ENCODE peak calls at places on chromosomes 12 and 14, in six cellular contexts. One of them, this sample, is unnamed.

GRCh38 chr14:63853831-63854293 is 1.1 kb downstream of the SYNE2 start:
- DNase-seq in fibroblast of pulmonary artery: peak
- DNase-seq in uterus: peak
- DNase-seq in AG09309: no peak
- DNase-seq in body of pancreas: peak
- DNase-seq in SK-N-SH: peak
- DNase-seq in this sample: peak

GRCh38 chr12:71303199-71303598 is 136.4 kb upstream of the LGR5 start:
- DNase-seq in fibroblast of pulmonary artery: no peak
- DNase-seq in uterus: no peak
- DNase-seq in AG09309: no peak
- DNase-seq in body of pancreas: no peak
- DNase-seq in SK-N-SH: no peak
- DNase-seq in this sample: no peak

GRCh38 chr14:63964063-63964462 is 111.3 kb downstream of the SYNE2 start:
- DNase-seq in fibroblast of pulmonary artery: no peak
- DNase-seq in uterus: no peak
- DNase-seq in AG09309: no peak
- DNase-seq in body of pancreas: no peak
- DNase-seq in SK-N-SH: no peak
- DNase-seq in this sample: no peak

GRCh38 chr12:54658306-54659264 is 10.4 kb upstream of the DCD start:
- DNase-seq in fibroblast of pulmonary artery: peak
- DNase-seq in uterus: no peak
- DNase-seq in AG09309: no peak
- DNase-seq in body of pancreas: peak
- DNase-seq in SK-N-SH: peak
- DNase-seq in this sample: no peak

GRCh38 chr12:92085483-92086040 is 60.1 kb downstream of the BTG1 start:
- DNase-seq in fibroblast of pulmonary artery: no peak
- DNase-seq in uterus: no peak
- DNase-seq in AG09309: no peak
- DNase-seq in body of pancreas: no peak
- DNase-seq in SK-N-SH: no peak
- DNase-seq in this sample: no peak

GRCh38 chr14:35046048-35046750 is at the start of gene FAM177A1:
- DNase-seq in fibroblast of pulmonary artery: peak
- DNase-seq in uterus: peak
- DNase-seq in AG09309: peak
- DNase-seq in body of pancreas: peak
- DNase-seq in SK-N-SH: peak
- DNase-seq in this sample: peak

GRCh38 chr12:108313609-108314331 is 25.3 kb downstream of the CMKLR1 start:
- DNase-seq in fibroblast of pulmonary artery: no peak
- DNase-seq in uterus: no peak
- DNase-seq in AG09309: no peak
- DNase-seq in body of pancreas: no peak
- DNase-seq in SK-N-SH: peak
- DNase-seq in this sample: no peak

GRCh38 chr14:58639842-58640484 is 2.2 kb downstream of the DACT1 start:
- DNase-seq in fibroblast of pulmonary artery: peak
- DNase-seq in uterus: no peak
- DNase-seq in AG09309: peak
- DNase-seq in body of pancreas: no peak
- DNase-seq in SK-N-SH: peak
- DNase-seq in this sample: no peak

GRCh38 chr14:55845963-55846851 is 266.2 kb downstream of the KTN1 start:
- DNase-seq in fibroblast of pulmonary artery: no peak
- DNase-seq in uterus: no peak
- DNase-seq in AG09309: no peak
- DNase-seq in body of pancreas: no peak
- DNase-seq in SK-N-SH: no peak
- DNase-seq in this sample: no peak

GRCh38 chr14:52354257-52354656 is 40.1 kb downstream of the PTGER2 start:
- DNase-seq in fibroblast of pulmonary artery: peak
- DNase-seq in uterus: no peak
- DNase-seq in AG09309: no peak
- DNase-seq in body of pancreas: no peak
- DNase-seq in SK-N-SH: no peak
- DNase-seq in this sample: no peak

GRCh38 chr14:106809615-106810014 is 1283.2 kb downstream of the TMEM121 start:
- DNase-seq in fibroblast of pulmonary artery: no peak
- DNase-seq in uterus: no peak
- DNase-seq in AG09309: no peak
- DNase-seq in body of pancreas: no peak
- DNase-seq in SK-N-SH: no peak
- DNase-seq in this sample: no peak

GRCh38 chr12:110744697-110745264 is 2.1 kb upstream of the PPP1CC start:
- DNase-seq in fibroblast of pulmonary artery: no peak
- DNase-seq in uterus: no peak
- DNase-seq in AG09309: no peak
- DNase-seq in body of pancreas: no peak
- DNase-seq in SK-N-SH: peak
- DNase-seq in this sample: no peak

GRCh38 chr12:110744176-110744575 is 1.5 kb upstream of the PPP1CC start:
- DNase-seq in fibroblast of pulmonary artery: peak
- DNase-seq in uterus: no peak
- DNase-seq in AG09309: no peak
- DNase-seq in body of pancreas: peak
- DNase-seq in SK-N-SH: no peak
- DNase-seq in this sample: no peak

GRCh38 chr12:110745632-110746284 is 3.1 kb upstream of the PPP1CC start:
- DNase-seq in fibroblast of pulmonary artery: peak
- DNase-seq in uterus: no peak
- DNase-seq in AG09309: no peak
- DNase-seq in body of pancreas: no peak
- DNase-seq in SK-N-SH: no peak
- DNase-seq in this sample: no peak

GRCh38 chr12:110743571-110744093 is 941 bp upstream of the PPP1CC start:
- DNase-seq in fibroblast of pulmonary artery: peak
- DNase-seq in uterus: peak
- DNase-seq in AG09309: no peak
- DNase-seq in body of pancreas: peak
- DNase-seq in SK-N-SH: peak
- DNase-seq in this sample: peak

GRCh38 chr12:110746550-110746949 is 3.9 kb upstream of the PPP1CC start:
- DNase-seq in fibroblast of pulmonary artery: no peak
- DNase-seq in uterus: no peak
- DNase-seq in AG09309: no peak
- DNase-seq in body of pancreas: no peak
- DNase-seq in SK-N-SH: no peak
- DNase-seq in this sample: no peak
- H3K4me3 ChIP-seq in fibroblast of pulmonary artery: no peak
- H3K4me3 ChIP-seq in uterus: no peak
- H3K4me3 ChIP-seq in AG09309: no peak
- H3K4me3 ChIP-seq in body of pancreas: no peak
- H3K4me3 ChIP-seq in SK-N-SH: no peak
- H3K4me3 ChIP-seq in this sample: no peak

GRCh38 chr12:53061404-53062010 is 11.6 kb downstream of the TNS2 start:
- DNase-seq in fibroblast of pulmonary artery: no peak
- DNase-seq in uterus: peak
- DNase-seq in AG09309: no peak
- DNase-seq in body of pancreas: peak
- DNase-seq in SK-N-SH: no peak
- DNase-seq in this sample: peak

GRCh38 chr12:53060721-53061276 is 10.9 kb downstream of the TNS2 start:
- DNase-seq in fibroblast of pulmonary artery: no peak
- DNase-seq in uterus: no peak
- DNase-seq in AG09309: no peak
- DNase-seq in body of pancreas: peak
- DNase-seq in SK-N-SH: no peak
- DNase-seq in this sample: no peak

GRCh38 chr12:53063708-53064612 is 14.1 kb downstream of the TNS2 start:
- DNase-seq in fibroblast of pulmonary artery: peak
- DNase-seq in uterus: peak
- DNase-seq in AG09309: peak
- DNase-seq in body of pancreas: peak
- DNase-seq in SK-N-SH: no peak
- DNase-seq in this sample: no peak

GRCh38 chr12:53062977-53063707 is 13.3 kb downstream of the TNS2 start:
- DNase-seq in fibroblast of pulmonary artery: no peak
- DNase-seq in uterus: peak
- DNase-seq in AG09309: no peak
- DNase-seq in body of pancreas: peak
- DNase-seq in SK-N-SH: peak
- DNase-seq in this sample: no peak

GRCh38 chr12:53062011-53062961 is 12.4 kb downstream of the TNS2 start:
- DNase-seq in fibroblast of pulmonary artery: no peak
- DNase-seq in uterus: peak
- DNase-seq in AG09309: no peak
- DNase-seq in body of pancreas: peak
- DNase-seq in SK-N-SH: no peak
- DNase-seq in this sample: no peak
- TF ChIP-seq CTCF in fibroblast of pulmonary artery: no peak
- TF ChIP-seq CTCF in uterus: no peak
- TF ChIP-seq CTCF in AG09309: no peak
- TF ChIP-seq CTCF in body of pancreas: no peak
- TF ChIP-seq CTCF in SK-N-SH: no peak
- TF ChIP-seq CTCF in this sample: no peak

DNA sequence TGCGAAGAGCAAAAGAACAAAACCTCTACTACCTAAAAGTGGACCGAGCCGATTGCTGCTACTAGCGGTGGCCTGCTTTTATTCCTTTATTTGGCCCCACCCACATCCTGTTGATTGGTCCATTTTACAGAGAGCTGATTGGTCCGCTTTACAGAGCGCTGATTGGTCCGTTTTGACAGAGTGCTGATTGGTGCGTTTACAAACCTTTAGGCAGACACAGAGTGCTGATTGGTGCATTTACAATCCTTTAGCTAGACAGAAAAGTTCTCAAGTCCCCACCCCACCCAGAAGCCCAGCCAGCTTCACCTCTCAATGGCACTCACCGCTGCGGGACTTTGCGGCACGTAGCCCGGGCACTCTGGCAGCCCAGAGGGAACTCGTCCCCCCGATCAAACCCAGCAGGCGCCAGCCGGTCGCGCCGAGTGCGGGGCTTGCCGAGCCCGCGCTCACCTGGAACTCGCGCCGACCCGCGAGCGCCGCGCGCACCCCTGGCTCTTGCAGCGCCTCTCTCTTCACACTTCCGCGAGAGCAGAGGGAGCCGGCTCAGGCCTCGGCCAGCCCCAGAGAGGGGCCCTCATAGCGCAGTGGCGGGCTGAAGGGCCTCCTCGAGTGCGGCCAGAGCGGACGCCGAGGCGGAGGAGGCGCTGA is 8.7 kb upstream of the FGD4 start:
- DNase-seq in fibroblast of pulmonary artery: peak
- DNase-seq in uterus: no peak
- DNase-seq in AG09309: no peak
- DNase-seq in body of pancreas: peak
- DNase-seq in SK-N-SH: peak
- DNase-seq in this sample: no peak
- H3K4me3 ChIP-seq in fibroblast of pulmonary artery: peak
- H3K4me3 ChIP-seq in uterus: no peak
- H3K4me3 ChIP-seq in AG09309: peak
- H3K4me3 ChIP-seq in body of pancreas: peak
- H3K4me3 ChIP-seq in SK-N-SH: no peak
- H3K4me3 ChIP-seq in this sample: peak

GRCh38 chr12:69583203-69583602 is 2.1 kb upstream of the CCT2 start:
- DNase-seq in fibroblast of pulmonary artery: no peak
- DNase-seq in uterus: no peak
- DNase-seq in AG09309: no peak
- DNase-seq in body of pancreas: no peak
- DNase-seq in SK-N-SH: no peak
- DNase-seq in this sample: no peak
- TF ChIP-seq CTCF in fibroblast of pulmonary artery: no peak
- TF ChIP-seq CTCF in uterus: no peak
- TF ChIP-seq CTCF in AG09309: peak
- TF ChIP-seq CTCF in body of pancreas: no peak
- TF ChIP-seq CTCF in SK-N-SH: no peak
- TF ChIP-seq CTCF in this sample: no peak

GRCh38 chr14:23681337-23681736 is 45.2 kb downstream of the DHRS2 start:
- DNase-seq in fibroblast of pulmonary artery: no peak
- DNase-seq in uterus: no peak
- DNase-seq in AG09309: no peak
- DNase-seq in body of pancreas: no peak
- DNase-seq in SK-N-SH: no peak
- DNase-seq in this sample: no peak
- H3K4me3 ChIP-seq in fibroblast of pulmonary artery: no peak
- H3K4me3 ChIP-seq in uterus: no peak
- H3K4me3 ChIP-seq in AG09309: no peak
- H3K4me3 ChIP-seq in body of pancreas: no peak
- H3K4me3 ChIP-seq in SK-N-SH: no peak
- H3K4me3 ChIP-seq in this sample: no peak

GRCh38 chr14:68794856-68795601 is 2.2 kb upstream of the ZFP36L1 start:
- DNase-seq in fibroblast of pulmonary artery: peak
- DNase-seq in uterus: no peak
- DNase-seq in AG09309: peak
- DNase-seq in body of pancreas: peak
- DNase-seq in SK-N-SH: peak
- DNase-seq in this sample: peak

GRCh38 chr14:68792830-68793733 is at the start of gene ZFP36L1:
- DNase-seq in fibroblast of pulmonary artery: peak
- DNase-seq in uterus: peak
- DNase-seq in AG09309: peak
- DNase-seq in body of pancreas: peak
- DNase-seq in SK-N-SH: peak
- DNase-seq in this sample: peak

GRCh38 chr14:68795602-68796417 is 2.9 kb upstream of the ZFP36L1 start:
- DNase-seq in fibroblast of pulmonary artery: peak
- DNase-seq in uterus: peak
- DNase-seq in AG09309: no peak
- DNase-seq in body of pancreas: peak
- DNase-seq in SK-N-SH: peak
- DNase-seq in this sample: peak

GRCh38 chr14:68793734-68794129 is 865 bp upstream of the ZFP36L1 start:
- DNase-seq in fibroblast of pulmonary artery: no peak
- DNase-seq in uterus: no peak
- DNase-seq in AG09309: no peak
- DNase-seq in body of pancreas: no peak
- DNase-seq in SK-N-SH: no peak
- DNase-seq in this sample: no peak

DNA sequence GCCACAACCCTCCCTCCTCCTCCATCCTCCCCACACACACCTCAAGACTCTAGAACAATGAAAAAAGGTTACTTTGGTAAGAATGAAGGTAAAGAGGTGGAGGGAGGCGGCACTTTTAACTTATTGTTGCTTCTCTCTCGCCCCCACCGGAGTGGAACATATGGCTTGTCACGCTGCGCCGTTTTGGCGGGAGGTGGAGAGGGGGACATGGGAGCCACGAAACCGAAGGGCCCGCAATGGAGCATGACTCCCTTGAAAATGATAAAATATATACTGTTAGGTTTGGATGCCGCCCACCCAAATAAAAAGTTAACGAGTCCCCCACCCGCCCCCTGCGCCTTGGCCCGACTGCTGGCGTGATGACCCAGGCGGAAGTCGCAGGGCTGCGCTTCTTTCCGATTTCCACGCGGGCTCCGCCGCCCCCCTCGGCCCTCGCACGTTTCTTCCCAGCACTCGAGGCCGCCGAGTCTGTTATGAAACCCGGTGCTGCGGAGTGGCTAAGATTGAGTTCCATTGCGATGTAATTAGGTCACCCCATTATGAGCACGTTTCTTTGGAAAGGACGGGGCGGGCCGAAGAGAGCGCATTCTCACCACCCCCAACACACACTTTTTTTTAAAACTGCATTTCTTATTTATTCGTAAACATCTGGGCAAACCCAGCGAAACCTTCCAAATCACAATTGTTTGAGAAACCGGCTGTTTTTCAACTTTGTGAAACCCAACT is 1.4 kb upstream of the ZFP36L1 start:
- DNase-seq in fibroblast of pulmonary artery: peak
- DNase-seq in uterus: peak
- DNase-seq in AG09309: peak
- DNase-seq in body of pancreas: peak
- DNase-seq in SK-N-SH: peak
- DNase-seq in this sample: peak
- TF ChIP-seq CTCF in fibroblast of pulmonary artery: no peak
- TF ChIP-seq CTCF in uterus: peak
- TF ChIP-seq CTCF in AG09309: no peak
- TF ChIP-seq CTCF in body of pancreas: no peak
- TF ChIP-seq CTCF in SK-N-SH: no peak
- TF ChIP-seq CTCF in this sample: no peak